ENCODE peak calls at places on chromosomes 12 and 14, in ten cellular contexts. R is lung, N is PC-9, V is uterus, O is vagina, S is A549, C is endodermal cell, L is DND-41, F is psoas muscle, E is HCT116. G is an unnamed sample. For H3K9me3, the result is how much of the 10 kb centered on the place peaks cover.

GRCh38 chr12:93086288-93086727 is 157.2 kb upstream of the EEA1 start:
- DNase-seq in N (no peak), E (no peak), R (no peak), V (no peak), L (no peak), F (no peak), S (no peak), C (no peak), O (no peak), G (no peak)

GRCh38 chr12:48446372-48446771 is 26.0 kb upstream of the ANP32D start:
- DNase-seq in C (peak), F (no peak), S (no peak), V (no peak), E (no peak), R (no peak), O (no peak), L (no peak), N (no peak), G (no peak)

GRCh38 chr12:7369274-7369729 is 65.4 kb downstream of the ACSM4 start:
- DNase-seq in V (no peak), O (no peak), C (no peak), E (peak), F (peak), R (no peak), N (peak), L (no peak), S (no peak), G (no peak)

GRCh38 chr14:84247693-84248092 is 1282.3 kb upstream of the FLRT2 start:
- DNase-seq in O (no peak), V (no peak), S (no peak), C (no peak), E (no peak), F (no peak), R (no peak), L (no peak), N (no peak), G (no peak)

GRCh38 chr14:91255026-91255695 is 10.7 kb upstream of the GPR68 start:
- DNase-seq in N (no peak), O (no peak), F (no peak), V (no peak), S (peak), R (no peak), L (no peak), E (no peak), C (peak), G (no peak)

GRCh38 chr12:81261508-81262207 is 183.8 kb downstream of the ACSS3 start:
- DNase-seq in V (no peak), F (no peak), L (no peak), O (no peak), E (no peak), R (no peak), N (no peak), S (no peak), C (peak), G (no peak)

GRCh38 chr14:74886001-74886400 is 4.3 kb downstream of the DLST start:
- DNase-seq in F (no peak), O (no peak), N (peak), E (no peak), S (no peak), V (no peak), C (peak), R (no peak), L (no peak), G (peak)

GRCh38 chr12:76236640-76237039 is 111.6 kb downstream of the BBS10 start:
- DNase-seq in V (no peak), N (peak), F (no peak), R (no peak), O (no peak), S (peak), E (peak), L (no peak), C (peak), G (no peak)

GRCh38 chr14:32657081-32657480 is 281.6 kb upstream of the NPAS3 start:
- DNase-seq in V (no peak), N (no peak), E (no peak), C (peak), F (no peak), R (peak), L (no peak), O (no peak), S (peak), G (peak)

GRCh38 chr12:90099288-90099687 is 390.6 kb upstream of the ATP2B1 start:
- DNase-seq in C (no peak), N (peak), O (no peak), V (no peak), S (peak), F (no peak), R (no peak), L (no peak), E (no peak), G (no peak)

GRCh38 chr12:54932691-54933090 is 51.9 kb downstream of the TESPA1 start:
- DNase-seq in S (peak), L (no peak), F (no peak), N (no peak), E (no peak), V (no peak), O (no peak), R (no peak), C (no peak), G (no peak)

GRCh38 chr14:69580009-69580577 is 5.4 kb upstream of the CCDC177 start:
- DNase-seq in S (peak), N (peak), O (no peak), R (no peak), C (peak), V (no peak), L (peak), E (peak), F (no peak), G (peak)

GRCh38 chr14:99986416-99986815 is 78.8 kb upstream of the EVL start:
- DNase-seq in E (no peak), F (no peak), C (no peak), S (no peak), L (no peak), V (no peak), R (no peak), N (no peak), O (no peak), G (no peak)

GRCh38 chr12:70796989-70797388 is 123.5 kb downstream of the PTPRR start:
- DNase-seq in E (no peak), N (no peak), S (no peak), C (no peak), V (no peak), R (no peak), F (no peak), O (no peak), L (no peak), G (no peak)

GRCh38 chr12:77032406-77032805 is 33.0 kb downstream of the E2F7 start:
- DNase-seq in S (no peak), O (no peak), F (no peak), C (no peak), N (peak), E (no peak), R (no peak), V (no peak), L (no peak), G (no peak)

GRCh38 chr12:115176741-115177400 is 492.9 kb upstream of the TBX3 start:
- DNase-seq in F (no peak), N (no peak), S (no peak), E (no peak), O (no peak), L (no peak), C (no peak), R (no peak), V (no peak), G (no peak)

GRCh38 chr12:68630598-68630997 is 19.9 kb downstream of the RAP1B start:
- DNase-seq in O (no peak), V (no peak), E (no peak), L (no peak), R (no peak), N (no peak), S (no peak), F (no peak), C (peak), G (no peak)

GRCh38 chr12:54385251-54385914 is 850 bp upstream of the ZNF385A start:
- DNase-seq in R (no peak), C (peak), V (no peak), O (no peak), F (peak), E (no peak), L (no peak), N (no peak), S (no peak), G (no peak)

GRCh38 chr14:61218157-61218556 is 63.0 kb downstream of the TMEM30B start:
- DNase-seq in E (no peak), C (no peak), L (no peak), R (no peak), N (no peak), O (no peak), V (no peak), S (no peak), F (no peak), G (no peak)
- H3K9me3 ChIP-seq in E (under half), C (under half), L (under half), R (under half), N (under half), O (under half), V (under half), S (under half), F (under half), G (under half)

GRCh38 chr14:103549361-103550311 is 12.8 kb downstream of the BAG5 start:
- DNase-seq in V (peak), R (no peak), C (no peak), O (no peak), E (no peak), S (no peak), N (no peak), L (no peak), F (peak), G (no peak)
- TF ChIP-seq CTCF in V (no peak), R (no peak), C (no peak), O (no peak), E (no peak), S (no peak), N (no peak), L (no peak), F (no peak), G (no peak)

GRCh38 chr14:26206640-26207039 is 391.2 kb downstream of the NOVA1 start:
- DNase-seq in S (no peak), R (no peak), C (no peak), V (no peak), E (no peak), L (no peak), F (no peak), O (no peak), N (no peak), G (no peak)
- H3K9me3 ChIP-seq in S (under half), R (under half), C (under half), V (under half), E (under half), L (under half), F (under half), O (under half), N (under half), G (under half)

DNA sequence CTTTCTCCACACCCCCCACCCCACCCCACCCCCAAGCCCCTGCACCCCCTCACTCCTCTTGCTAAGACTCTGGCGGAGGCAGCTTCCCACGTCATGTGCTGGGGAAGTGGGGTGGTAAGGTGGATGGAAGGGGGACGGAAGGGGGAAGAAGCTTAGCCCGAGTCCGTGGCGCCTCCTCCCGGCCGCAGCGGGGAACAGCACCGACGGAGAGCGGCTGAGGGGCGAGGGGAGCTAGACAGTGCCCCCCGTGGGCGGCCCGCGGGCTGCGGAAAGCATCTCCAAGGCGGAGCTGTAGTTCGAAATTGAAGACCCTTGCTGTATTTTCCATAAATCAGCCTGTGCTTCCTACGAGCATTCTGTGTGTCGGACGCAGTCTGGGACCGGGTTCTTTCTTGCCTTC is 608 bp upstream of the GRIN2B start:
- DNase-seq in O (no peak), V (no peak), F (no peak), R (no peak), E (peak), C (peak), S (peak), N (no peak), L (no peak), G (no peak)
- TF ChIP-seq CTCF in O (no peak), V (no peak), F (no peak), R (no peak), E (peak), C (peak), S (peak), N (no peak), L (no peak), G (no peak)

GRCh38 chr14:20002319-20002718 is 356 bp downstream of the OR4Q2 start:
- DNase-seq in S (no peak), O (no peak), N (no peak), L (no peak), E (no peak), R (no peak), C (no peak), F (no peak), V (no peak), G (no peak)

GRCh38 chr14:20001863-20002262 is at the start of gene OR4Q2:
- DNase-seq in V (no peak), S (no peak), L (no peak), N (no peak), E (no peak), F (no peak), C (no peak), O (no peak), R (no peak), G (no peak)
- H3K9me3 ChIP-seq in V (under half), S (under half), L (under half), N (under half), E (under half), F (under half), C (half or more), O (under half), R (under half), G (under half)

GRCh38 chr12:51891843-51892242 is 3.9 kb downstream of the ANKRD33 start:
- DNase-seq in V (no peak), F (no peak), R (no peak), O (no peak), L (no peak), S (no peak), C (no peak), N (no peak), E (no peak), G (no peak)
- TF ChIP-seq CTCF in V (peak), F (peak), R (peak), O (no peak), L (peak), S (peak), C (peak), N (peak), E (peak), G (peak)

DNA sequence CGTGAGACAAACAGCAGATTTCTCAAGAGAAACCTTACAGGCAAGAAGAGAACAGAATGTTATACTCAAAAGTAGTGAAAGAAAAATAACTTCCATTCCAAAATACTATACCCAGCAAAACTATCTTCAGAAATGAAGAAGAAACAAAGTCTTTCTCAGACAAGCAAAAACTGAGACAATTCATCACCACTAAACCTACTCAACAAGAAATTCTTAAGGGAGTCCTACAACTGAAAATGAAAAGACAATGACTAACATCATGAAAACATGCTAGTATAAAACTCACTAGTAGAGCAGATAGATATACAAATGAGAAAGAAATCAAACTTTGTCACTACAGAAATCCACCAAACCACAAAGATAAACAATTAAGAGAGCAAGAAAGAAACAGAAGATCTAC is 106.5 kb downstream of the CEP83 start:
- DNase-seq in N (no peak), R (no peak), L (no peak), S (no peak), F (no peak), V (no peak), C (no peak), O (no peak), E (no peak), G (no peak)
- H3K9me3 ChIP-seq in N (under half), R (under half), L (under half), S (half or more), F (under half), V (under half), C (half or more), O (under half), E (under half), G (under half)

DNA sequence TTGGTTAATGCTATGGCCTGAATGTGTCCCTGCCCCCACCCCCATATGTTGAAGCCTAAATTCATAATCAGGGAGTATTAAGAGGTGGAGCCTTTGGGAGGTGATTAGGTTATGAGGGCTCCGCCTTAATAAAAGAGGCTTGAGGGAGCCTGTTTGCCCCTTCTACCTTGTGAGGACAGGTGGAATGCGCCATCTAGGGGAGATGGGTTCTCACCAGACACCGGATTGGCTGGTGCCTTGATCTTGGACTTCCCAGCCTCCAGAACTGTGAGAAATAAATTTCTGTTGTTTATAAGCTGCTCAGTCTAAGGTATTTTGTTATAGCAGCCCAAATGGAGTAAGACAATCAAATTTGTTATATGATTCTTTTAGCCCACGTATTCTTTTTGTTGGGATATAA is 148.3 kb downstream of the PTCSC3 start:
- DNase-seq in N (no peak), O (no peak), E (no peak), F (no peak), S (peak), R (no peak), V (no peak), C (no peak), L (peak), G (no peak)
- TF ChIP-seq CTCF in N (no peak), O (no peak), E (peak), F (no peak), S (peak), R (no peak), V (no peak), C (peak), L (peak), G (no peak)

GRCh38 chr12:128510527-128510926 is 243.6 kb downstream of the TMEM132C start:
- DNase-seq in C (peak), O (no peak), V (no peak), R (no peak), L (no peak), S (no peak), F (no peak), N (no peak), E (no peak), G (no peak)
- H3K9me3 ChIP-seq in C (under half), O (under half), V (under half), R (under half), L (under half), S (under half), F (under half), N (under half), E (under half), G (half or more)